ENCODE peak calls at places on chromosome 20, in four cellular contexts. Q, M, O and W are unnamed samples.

GRCh38 chr20:61621381-61621780 is 369.3 kb downstream of the CDH4 start:
- DNase-seq in O (no peak), Q (no peak), M (no peak), W (no peak)

GRCh38 chr20:58552366-58552934 is 37.3 kb upstream of the APCDD1L start:
- DNase-seq in M (no peak), O (peak; percentile 50), Q (no peak), W (no peak)

GRCh38 chr20:43914697-43915208 is at the start of gene TOX2:
- DNase-seq in O (no peak), Q (no peak), M (peak; percentile 51), W (peak; percentile 62)

GRCh38 chr20:5297280-5298004 is 19.3 kb downstream of the PROKR2 start:
- DNase-seq in Q (no peak), O (no peak), M (no peak), W (no peak)

GRCh38 chr20:8874437-8874836 is 194.4 kb upstream of the PLCB4 start:
- DNase-seq in M (no peak), Q (no peak), O (no peak), W (no peak)

GRCh38 chr20:9021699-9022098 is 47.2 kb upstream of the PLCB4 start:
- DNase-seq in Q (no peak), M (no peak), O (no peak), W (no peak)

GRCh38 chr20:37276494-37277252 is 12.8 kb upstream of the MANBAL start:
- DNase-seq in Q (peak; percentile 59), O (no peak), M (peak; percentile 86), W (peak; percentile 56)

GRCh38 chr20:47110819-47111218 is 216.2 kb downstream of the EYA2 start:
- DNase-seq in O (no peak), M (no peak), Q (no peak), W (no peak)

GRCh38 chr20:53901064-53901463 is 169.3 kb downstream of the BCAS1 start:
- DNase-seq in O (no peak), M (no peak), Q (no peak), W (peak; percentile 28)

GRCh38 chr20:57435498-57436222 is 44.5 kb downstream of the RBM38 start:
- DNase-seq in M (no peak), O (peak; percentile 89), Q (peak; percentile 82), W (peak; percentile 74)

GRCh38 chr20:37518606-37519507 is 2.2 kb upstream of the NNAT start:
- DNase-seq in O (no peak), Q (peak; percentile 35), M (peak; percentile 46), W (peak; percentile 30)

GRCh38 chr20:53639647-53640440 is 46.2 kb upstream of the ZNF217 start:
- DNase-seq in M (no peak), Q (no peak), O (no peak), W (no peak)

GRCh38 chr20:20612251-20612650 is 100.2 kb downstream of the RALGAPA2 start:
- DNase-seq in O (no peak), M (no peak), Q (no peak), W (no peak)

GRCh38 chr20:5710551-5710950 is 39.6 kb upstream of the SHLD1 start:
- DNase-seq in M (no peak), O (no peak), Q (no peak), W (no peak)

GRCh38 chr20:37392441-37393195 is 46.7 kb downstream of the SRC start:
- DNase-seq in Q (no peak), M (peak; percentile 21), O (no peak), W (no peak)

GRCh38 chr20:41340327-41341055 is at the start of gene LPIN3:
- DNase-seq in Q (peak; percentile 94), O (peak; percentile 94), M (peak; percentile 97), W (peak; percentile 95)

GRCh38 chr20:50682065-50682464 is 9.3 kb downstream of the RIPOR3 start:
- DNase-seq in M (no peak), O (no peak), Q (no peak), W (no peak)

GRCh38 chr20:50678213-50678898 is 13.0 kb downstream of the RIPOR3 start:
- DNase-seq in M (peak; percentile 72), O (no peak), Q (peak; percentile 93), W (peak; percentile 34)

GRCh38 chr20:50679753-50680105 is 11.6 kb downstream of the RIPOR3 start:
- DNase-seq in Q (no peak), O (no peak), M (no peak), W (no peak)

GRCh38 chr20:50681359-50682064 is 9.8 kb downstream of the RIPOR3 start:
- DNase-seq in M (no peak), O (no peak), Q (no peak), W (no peak)

GRCh38 chr20:50680106-50680960 is 11.0 kb downstream of the RIPOR3 start:
- DNase-seq in Q (peak; percentile 83), M (peak; percentile 81), O (no peak), W (peak; percentile 20)
- TF ChIP-seq EP300 in Q (no peak), M (no peak), O (no peak), W (no peak)

GRCh38 chr20:34345426-34345757 is 17.7 kb upstream of the ITCH start:
- DNase-seq in O (no peak), M (no peak), Q (no peak), W (no peak)

GRCh38 chr20:34344256-34344637 is 18.8 kb upstream of the ITCH start:
- DNase-seq in O (no peak), M (no peak), Q (no peak), W (no peak)

GRCh38 chr20:34355427-34355826 is 7.6 kb upstream of the ITCH start:
- DNase-seq in M (no peak), O (no peak), Q (no peak), W (no peak)

DNA sequence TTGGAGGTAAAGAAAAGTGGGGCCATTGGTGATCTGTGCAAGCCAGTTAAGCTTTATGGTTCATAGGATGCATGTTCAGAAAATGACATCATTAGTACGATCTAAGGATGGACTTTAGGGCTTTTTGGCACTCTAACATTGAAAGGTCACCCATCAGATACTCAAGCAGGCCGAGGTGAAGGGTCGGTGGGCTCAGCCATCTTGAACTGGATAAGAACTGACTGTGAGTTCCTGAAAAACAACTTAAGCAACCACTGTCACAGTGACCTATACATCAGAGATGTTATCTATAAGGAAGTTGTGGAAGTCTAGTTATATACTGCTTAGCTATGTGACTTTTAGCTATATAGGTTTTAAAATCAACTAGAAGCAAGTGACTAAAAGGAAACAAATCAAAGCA is 13.0 kb upstream of the ITCH start:
- DNase-seq in Q (no peak), M (no peak), O (no peak), W (no peak)
- H3K4me1 ChIP-seq in Q (no peaks in the 10 kb centered on the region), M (no peaks in the 10 kb centered on the region), O (no peaks in the 10 kb centered on the region), W (no peaks in the 10 kb centered on the region)

DNA sequence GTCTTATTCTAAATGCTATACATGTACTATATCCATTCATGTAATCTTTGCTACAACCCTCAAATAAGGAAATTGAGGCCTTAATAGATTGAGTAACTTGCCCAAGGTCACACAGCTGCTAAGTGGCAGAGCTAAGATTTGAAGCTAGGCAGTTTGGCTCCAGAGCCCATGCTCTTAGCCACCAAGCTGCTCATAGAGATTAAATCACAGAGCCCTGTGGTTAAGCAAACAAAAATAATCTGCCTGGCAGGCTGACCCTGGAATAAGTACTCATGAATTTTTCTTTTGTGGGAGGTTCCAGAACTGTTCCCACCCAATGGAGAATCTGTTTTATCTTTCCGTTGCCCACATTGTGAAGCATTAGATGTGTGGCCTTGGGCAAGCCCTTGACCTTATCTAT is 7.4 kb downstream of the AAR2 start:
- DNase-seq in M (no peak), O (no peak), Q (no peak), W (no peak)
- TF ChIP-seq EP300 in M (no peak), O (no peak), Q (no peak), W (no peak)

GRCh38 chr20:31693402-31693801 is 29.3 kb downstream of the BCL2L1 start:
- DNase-seq in M (no peak), Q (no peak), O (no peak), W (no peak)

GRCh38 chr20:31693987-31694661 is 28.5 kb downstream of the BCL2L1 start:
- DNase-seq in M (no peak), O (no peak), Q (no peak), W (no peak)

GRCh38 chr20:31698243-31698802 is 24.3 kb downstream of the BCL2L1 start:
- DNase-seq in Q (no peak), M (no peak), O (no peak), W (no peak)

GRCh38 chr20:31694842-31695593 is 27.6 kb downstream of the BCL2L1 start:
- DNase-seq in O (no peak), M (no peak), Q (no peak), W (no peak)

DNA sequence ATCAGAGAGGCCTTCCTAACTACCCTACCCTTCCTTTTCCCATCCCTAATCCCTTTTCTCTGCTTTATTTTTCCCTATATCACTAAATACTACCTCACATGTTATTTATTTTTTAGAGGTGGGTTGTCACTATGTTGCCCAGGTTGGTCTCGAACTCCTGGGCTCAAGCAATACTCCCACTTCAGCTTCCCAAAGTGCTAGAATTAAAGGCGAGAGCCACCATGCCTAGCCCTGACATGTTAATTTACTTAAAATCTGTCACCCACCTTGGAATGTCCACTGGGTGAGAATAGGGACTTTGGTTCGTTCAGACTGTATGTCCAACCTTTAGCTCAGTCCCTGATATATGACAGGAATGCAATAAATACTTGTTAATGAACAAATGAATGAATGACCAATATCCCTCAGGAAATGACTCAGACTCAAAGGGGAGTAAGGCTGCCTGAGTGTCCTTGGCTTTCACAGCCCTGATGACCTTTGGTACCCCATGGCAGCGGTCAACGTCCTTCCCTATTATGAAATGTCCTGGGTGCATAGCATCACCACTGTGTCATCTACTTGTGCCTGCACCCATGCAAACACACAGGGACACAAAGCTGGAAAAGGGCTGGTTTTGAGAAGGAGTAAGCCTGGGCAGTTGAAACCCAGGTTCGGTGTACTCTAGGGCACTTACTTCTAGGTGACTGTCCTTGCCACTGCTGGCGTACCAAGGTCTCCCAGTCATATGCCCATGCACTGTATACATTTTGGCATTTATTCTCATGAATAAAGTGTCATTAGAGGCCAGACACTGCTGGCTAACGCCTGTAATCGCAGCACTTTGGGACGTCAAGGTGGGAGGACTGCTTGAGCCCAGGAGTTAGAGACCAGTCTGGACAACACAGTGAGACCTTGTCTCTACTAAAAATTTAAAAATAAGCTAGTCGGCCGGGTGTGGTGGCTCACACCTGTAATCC is 26.5 kb downstream of the BCL2L1 start:
- DNase-seq in O (no peak), M (no peak), Q (no peak), W (peak; percentile 55)
- H3K4me1 ChIP-seq in O (peaks cover 68% of the 10 kb centered on the region), M (peaks cover 13% of the 10 kb centered on the region), Q (peaks cover 58% of the 10 kb centered on the region), W (peaks cover 30% of the 10 kb centered on the region)

GRCh38 chr20:17021481-17021880 is 205.4 kb upstream of the PCSK2 start:
- DNase-seq in M (no peak), O (no peak), Q (no peak), W (no peak)

GRCh38 chr20:17026346-17026745 is 200.5 kb upstream of the PCSK2 start:
- DNase-seq in O (no peak), M (no peak), Q (no peak), W (no peak)

GRCh38 chr20:17024513-17025105 is 202.2 kb upstream of the PCSK2 start:
- DNase-seq in M (no peak), O (no peak), Q (no peak), W (no peak)

GRCh38 chr20:17023811-17024210 is 203.0 kb upstream of the PCSK2 start:
- DNase-seq in O (no peak), M (no peak), Q (no peak), W (no peak)

DNA sequence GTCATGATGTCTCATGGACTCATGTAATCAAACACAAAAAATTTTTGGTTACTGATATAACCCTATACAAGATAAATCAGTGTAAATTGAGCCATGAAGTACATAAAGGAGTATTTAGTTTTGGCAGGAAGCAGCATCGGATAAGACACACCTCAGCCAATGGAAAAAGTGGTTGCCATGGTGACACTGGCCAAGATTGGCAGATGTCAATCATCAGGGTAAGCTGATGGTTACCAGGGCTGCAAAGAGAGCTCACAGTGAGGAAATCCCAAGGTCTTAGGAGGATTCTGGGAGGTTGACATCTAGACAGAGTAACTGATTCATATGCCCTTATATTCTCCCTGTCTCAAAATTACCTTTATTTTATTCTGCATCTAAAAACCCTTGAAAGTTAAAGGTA is 203.8 kb upstream of the PCSK2 start:
- DNase-seq in O (no peak), Q (no peak), M (no peak), W (no peak)
- TF ChIP-seq EP300 in O (no peak), Q (no peak), M (no peak), W (no peak)